ENCODE peak calls at places on chromosomes 13 and 19, in seven cellular contexts. P is endothelial cell of umbilical vein, H is hepatocyte, F is K562, T is GM23338, D is PC-9, S is neural progenitor cell. R is an unnamed sample.

GRCh38 chr19:13781547-13781946 is 7.3 kb downstream of the C19orf53 start:
- DNase-seq in P (peak), H (peak), F (peak), T (peak), D (peak), S (peak), R (peak)

GRCh38 chr13:24159362-24159761 is 1.2 kb upstream of the SPATA13 start:
- DNase-seq in P (no peak), H (no peak), F (no peak), T (no peak), D (no peak), S (no peak), R (no peak)

GRCh38 chr19:54451997-54452396 is 3.0 kb downstream of the LENG8 start:
- DNase-seq in P (no peak), H (no peak), F (no peak), T (no peak), D (no peak), S (no peak), R (no peak)

GRCh38 chr13:75774176-75774575 is 138.0 kb downstream of the LMO7 start:
- DNase-seq in P (no peak), H (no peak), F (no peak), T (no peak), D (no peak), S (no peak), R (no peak)

GRCh38 chr19:347946-348861 is 3.6 kb upstream of the MIER2 start:
- DNase-seq in P (peak), H (no peak), F (no peak), T (peak), D (peak), S (peak), R (peak)

GRCh38 chr19:34482380-34483250 is 1.1 kb downstream of the WTIP start:
- DNase-seq in P (peak), H (peak), F (no peak), T (peak), D (no peak), S (peak), R (peak)

GRCh38 chr19:35846038-35846668 is 6.2 kb downstream of the NPHS1 start:
- DNase-seq in P (no peak), H (peak), F (no peak), T (peak), D (no peak), S (peak), R (no peak)

GRCh38 chr13:92487238-92487637 is 739.4 kb upstream of the GPC6 start:
- DNase-seq in P (no peak), H (no peak), F (no peak), T (no peak), D (no peak), S (no peak), R (no peak)

GRCh38 chr13:39942901-39943273 is 287.4 kb downstream of the COG6 start:
- DNase-seq in P (peak), H (peak), F (peak), T (peak), D (peak), S (peak), R (peak)

GRCh38 chr19:17479325-17479791 is 9.0 kb downstream of the SLC27A1 start:
- DNase-seq in P (no peak), H (no peak), F (no peak), T (no peak), D (no peak), S (no peak), R (peak)

GRCh38 chr19:36113895-36114762 is 546 bp downstream of the POLR2I start:
- DNase-seq in P (peak), H (peak), F (peak), T (peak), D (peak), S (peak), R (no peak)

GRCh38 chr19:19021115-19021514 is 12.2 kb downstream of the SUGP2 start:
- DNase-seq in P (no peak), H (peak), F (no peak), T (no peak), D (no peak), S (no peak), R (no peak)

GRCh38 chr13:32126298-32126697 is 94.7 kb downstream of the FRY start:
- DNase-seq in P (no peak), H (no peak), F (no peak), T (no peak), D (no peak), S (no peak), R (no peak)

GRCh38 chr19:28021316-28022185 is 1191.4 kb downstream of the UQCRFS1 start:
- DNase-seq in P (no peak), H (no peak), F (no peak), T (no peak), D (no peak), S (no peak), R (no peak)

GRCh38 chr13:110006304-110006703 is 219.9 kb upstream of the IRS2 start:
- DNase-seq in P (no peak), H (no peak), F (no peak), T (no peak), D (peak), S (no peak), R (no peak)

GRCh38 chr19:39590265-39590664 is 12.1 kb upstream of the LGALS13 start:
- DNase-seq in P (peak), H (peak), F (no peak), T (peak), D (no peak), S (peak), R (peak)

GRCh38 chr19:38917921-38918491 is 6.0 kb upstream of the CCER2 start:
- DNase-seq in P (no peak), H (peak), F (no peak), T (peak), D (peak), S (peak), R (no peak)

GRCh38 chr13:83621765-83622421 is 260.4 kb downstream of the SLITRK1 start:
- DNase-seq in P (no peak), H (no peak), F (no peak), T (no peak), D (no peak), S (no peak), R (no peak)

GRCh38 chr19:16326401-16327130 is 1.9 kb downstream of the KLF2 start:
- DNase-seq in P (peak), H (no peak), F (no peak), T (peak), D (no peak), S (peak), R (no peak)

GRCh38 chr19:21482863-21483276 is 22.5 kb upstream of the ZNF429 start:
- DNase-seq in P (peak), H (peak), F (peak), T (peak), D (peak), S (peak), R (peak)

GRCh38 chr13:26896986-26897668 is 136.5 kb upstream of the GPR12 start:
- DNase-seq in P (no peak), H (no peak), F (no peak), T (no peak), D (no peak), S (peak), R (peak)

GRCh38 chr19:10292206-10292788 is 2.5 kb downstream of the ICAM5 start:
- DNase-seq in P (peak), H (peak), F (peak), T (peak), D (peak), S (peak), R (peak)

GRCh38 chr19:10290876-10291553 is 1.3 kb downstream of the ICAM5 start:
- DNase-seq in P (no peak), H (peak), F (peak), T (peak), D (peak), S (peak), R (peak)

GRCh38 chr19:10292789-10293636 is 3.3 kb downstream of the ICAM5 start:
- DNase-seq in P (no peak), H (no peak), F (no peak), T (peak), D (no peak), S (peak), R (peak)

GRCh38 chr19:10290439-10290875 is 705 bp downstream of the ICAM5 start:
- DNase-seq in P (no peak), H (no peak), F (no peak), T (peak), D (no peak), S (peak), R (peak)

GRCh38 chr19:10291554-10292205 is 1.9 kb downstream of the ICAM5 start:
- DNase-seq in P (no peak), H (no peak), F (no peak), T (no peak), D (no peak), S (no peak), R (no peak)
- TF ChIP-seq EZH2 in P (peak), H (peak), F (no peak), T (peak), D (no peak), S (peak), R (no peak)

GRCh38 chr13:22079961-22080360 is 409.1 kb downstream of the FGF9 start:
- DNase-seq in P (no peak), H (no peak), F (no peak), T (no peak), D (no peak), S (no peak), R (no peak)

GRCh38 chr13:22074403-22074802 is 403.5 kb downstream of the FGF9 start:
- DNase-seq in P (no peak), H (no peak), F (no peak), T (no peak), D (no peak), S (no peak), R (no peak)

GRCh38 chr13:22076658-22077057 is 405.8 kb downstream of the FGF9 start:
- DNase-seq in P (no peak), H (no peak), F (no peak), T (no peak), D (no peak), S (no peak), R (no peak)

GRCh38 chr13:22077764-22078163 is 406.9 kb downstream of the FGF9 start:
- DNase-seq in P (no peak), H (no peak), F (no peak), T (no peak), D (no peak), S (no peak), R (no peak)

DNA sequence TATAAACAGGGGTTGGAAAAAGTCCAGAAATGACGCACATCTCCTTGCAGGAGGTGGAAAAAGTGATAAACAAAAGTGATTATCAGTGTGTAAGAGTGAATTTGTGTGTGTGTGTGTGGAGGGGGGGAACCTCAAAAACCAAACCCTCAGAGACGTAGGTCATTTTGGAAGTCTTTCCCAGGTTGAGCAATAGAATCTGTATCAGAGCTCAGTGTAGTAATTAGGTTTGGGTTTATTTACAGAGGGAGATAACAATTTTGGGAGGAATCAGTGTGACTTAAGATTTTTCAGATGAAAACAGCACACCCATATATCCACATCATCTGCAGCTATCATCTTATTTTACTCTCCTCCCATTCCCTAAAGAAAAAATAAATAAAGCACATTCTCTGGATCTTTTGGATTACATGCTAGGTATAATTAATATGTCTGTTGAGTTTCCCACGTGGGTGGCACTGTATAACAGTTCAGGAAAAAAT is 406.4 kb downstream of the FGF9 start:
- DNase-seq in P (no peak), H (no peak), F (no peak), T (no peak), D (no peak), S (no peak), R (no peak)
- H3K4me3 ChIP-seq in P (no peak), H (no peak), F (no peak), T (no peak), D (no peak), S (no peak), R (no peak)

GRCh38 chr19:8213827-8214672 is 4.9 kb downstream of the CERS4 start:
- DNase-seq in P (no peak), H (no peak), F (no peak), T (no peak), D (no peak), S (no peak), R (no peak)

GRCh38 chr19:8210660-8211101 is 1.5 kb downstream of the CERS4 start:
- DNase-seq in P (no peak), H (peak), F (no peak), T (no peak), D (no peak), S (no peak), R (no peak)

GRCh38 chr19:8212212-8212611 is 3.0 kb downstream of the CERS4 start:
- DNase-seq in P (no peak), H (no peak), F (no peak), T (no peak), D (no peak), S (no peak), R (no peak)

GRCh38 chr19:8214802-8215201 is 5.6 kb downstream of the CERS4 start:
- DNase-seq in P (no peak), H (no peak), F (no peak), T (no peak), D (no peak), S (no peak), R (no peak)

DNA sequence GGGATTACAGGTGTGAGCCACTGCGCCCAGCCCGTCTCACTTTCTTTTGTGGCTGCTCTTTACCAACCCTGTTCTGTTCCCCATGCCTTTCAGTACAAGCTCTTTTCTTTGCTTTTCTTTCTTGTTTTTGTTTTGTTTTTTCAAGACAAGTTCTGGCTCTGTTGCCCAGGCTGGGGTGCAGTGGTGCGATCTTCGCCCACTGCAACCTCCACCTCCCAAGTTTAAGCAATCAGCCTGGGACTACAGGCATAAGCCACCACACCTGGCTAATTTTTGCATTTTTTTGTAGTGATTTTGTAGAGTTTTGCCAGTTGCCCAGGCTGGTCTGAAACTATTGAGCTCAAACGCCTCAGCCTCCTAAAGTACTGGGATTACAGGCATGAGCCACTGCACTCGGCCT is 3.7 kb downstream of the CERS4 start:
- DNase-seq in P (no peak), H (no peak), F (no peak), T (no peak), D (no peak), S (no peak), R (no peak)
- TF ChIP-seq CTCF in P (no peak), H (no peak), F (no peak), T (no peak), D (no peak), S (no peak), R (no peak)

DNA sequence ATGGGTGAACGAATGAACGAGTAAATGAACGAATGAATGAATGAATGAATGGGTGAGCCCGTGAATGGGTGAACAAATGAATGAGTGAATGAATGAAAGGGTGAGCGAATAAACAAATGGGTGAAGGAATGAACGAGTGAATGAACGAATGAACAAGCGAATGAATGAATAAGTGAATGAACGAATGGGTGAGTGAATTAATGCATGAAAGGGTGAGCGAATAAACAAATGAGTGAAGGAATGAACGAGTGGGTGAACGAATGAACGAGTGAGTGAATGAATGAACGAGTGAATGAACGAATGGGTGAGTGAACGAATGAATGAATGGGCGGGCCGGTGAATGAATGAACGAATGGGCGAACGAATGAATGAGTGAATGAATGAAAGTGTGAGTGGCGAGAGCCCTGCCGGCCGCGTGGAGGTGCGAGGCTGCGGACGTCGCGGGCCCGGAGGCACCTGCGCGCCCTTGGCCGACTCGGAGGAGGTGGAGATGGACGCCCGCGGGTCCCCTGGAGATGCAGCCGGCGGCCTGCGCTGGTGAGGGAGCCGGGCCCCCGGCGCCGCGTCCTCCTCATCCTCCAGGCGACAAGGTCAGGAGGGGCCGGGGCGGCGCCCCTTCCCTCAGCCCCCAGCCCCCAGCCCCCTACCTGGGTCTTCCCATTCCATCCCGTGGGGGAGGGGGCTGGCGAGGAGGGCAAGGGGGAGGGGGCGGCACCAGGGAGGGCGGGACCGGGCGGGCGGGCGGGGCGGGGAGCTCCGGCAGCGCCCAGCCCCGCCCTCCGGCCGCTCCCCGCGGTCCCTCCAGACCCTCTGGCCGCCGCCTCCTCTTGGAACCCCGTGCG is 15.4 kb downstream of the ANKRD24 start:
- DNase-seq in P (no peak), H (no peak), F (peak), T (peak), D (no peak), S (peak), R (no peak)
- TF ChIP-seq EZH2 in P (peak), H (peak), F (no peak), T (no peak), D (no peak), S (peak), R (no peak)

R was measured in A673.